ENCODE peak calls at places on chromosomes 13 and 19, in four cellular contexts. I is mesendoderm, T is IMR-90, Q is H1. R is an unnamed sample.

GRCh38 chr13:44317752-44318550 is 55.7 kb upstream of the SERP2 start:
- DNase-seq in I (no peak), T (peak; percentile 72), Q (no peak), R (no peak)

GRCh38 chr13:87042946-87043345 is 628.2 kb upstream of the SLITRK5 start:
- DNase-seq in I (no peak), T (peak; percentile 51), Q (no peak), R (no peak)

GRCh38 chr19:54533476-54533875 is 30.8 kb downstream of the LAIR2 start:
- DNase-seq in I (no peak), T (no peak), Q (no peak), R (no peak)

GRCh38 chr13:30441304-30441703 is 19.0 kb downstream of the UBE2L5 start:
- DNase-seq in I (no peak), T (peak; percentile 19), Q (no peak), R (no peak)

GRCh38 chr19:3738477-3739220 is 22.8 kb downstream of the APBA3 start:
- DNase-seq in I (no peak), T (no peak), Q (no peak), R (no peak)

GRCh38 chr19:55339225-55340143 is at the start of gene KMT5C:
- DNase-seq in I (peak; percentile 100), T (peak; percentile 100), Q (peak; percentile 100), R (peak; percentile 100)

GRCh38 chr13:97142452-97142851 is 79.7 kb upstream of the MBNL2 start:
- DNase-seq in I (peak; percentile 77), T (no peak), Q (no peak), R (peak; percentile 52)

GRCh38 chr13:31476266-31476665 is 263.1 kb upstream of the RXFP2 start:
- DNase-seq in I (peak; percentile 37), T (peak; percentile 85), Q (no peak), R (no peak)

GRCh38 chr13:98771838-98772611 is 19.6 kb upstream of the SLC15A1 start:
- DNase-seq in I (no peak), T (no peak), Q (no peak), R (no peak)

GRCh38 chr19:32743447-32743846 is 23.9 kb downstream of the TDRD12 start:
- DNase-seq in I (no peak), T (no peak), Q (no peak), R (no peak)

GRCh38 chr19:12623361-12624031 is 12.8 kb downstream of the ZNF791 start:
- DNase-seq in I (no peak), T (peak; percentile 47), Q (no peak), R (no peak)

GRCh38 chr13:24392972-24393371 is 83.6 kb downstream of the C1QTNF9 start:
- DNase-seq in I (no peak), T (no peak), Q (no peak), R (no peak)

GRCh38 chr13:90416519-90416918 is 931.0 kb upstream of the MIR17HG start:
- DNase-seq in I (peak; percentile 92), T (peak; percentile 43), Q (no peak), R (no peak)

GRCh38 chr13:113997845-113998751 is 24.2 kb upstream of the C13orf46 start:
- DNase-seq in I (no peak), T (peak; percentile 79), Q (no peak), R (no peak)

GRCh38 chr19:32168606-32169005 is 176.8 kb upstream of the ZNF507 start:
- DNase-seq in I (no peak), T (no peak), Q (no peak), R (no peak)

GRCh38 chr13:100221166-100221565 is 132.3 kb downstream of the PCCA start:
- DNase-seq in I (no peak), T (no peak), Q (no peak), R (no peak)

GRCh38 chr13:105737688-105738087 is 797.8 kb downstream of the EFNB2 start:
- DNase-seq in I (no peak), T (no peak), Q (no peak), R (no peak)

GRCh38 chr13:72025836-72026235 is 158.8 kb upstream of the DACH1 start:
- DNase-seq in I (no peak), T (no peak), Q (no peak), R (no peak)
- H4K5ac ChIP-seq in I (no peak overlapping the region), T (no peak overlapping the region), Q (no peak overlapping the region), R (no peak overlapping the region)

GRCh38 chr13:84821261-84821660 is 939.0 kb upstream of the SLITRK1 start:
- DNase-seq in I (peak; percentile 13), T (no peak), Q (no peak), R (no peak)
- H4K5ac ChIP-seq in I (no peak overlapping the region), T (no peak overlapping the region), Q (no peak overlapping the region), R (no peak overlapping the region)

GRCh38 chr13:39202746-39203145 is 164.5 kb downstream of the NHLRC3 start:
- DNase-seq in I (no peak), T (no peak), Q (no peak), R (no peak)
- H4K5ac ChIP-seq in I (no peak overlapping the region), T (no peak overlapping the region), Q (no peak overlapping the region), R (no peak overlapping the region)

GRCh38 chr19:9796113-9796773 is 22.6 kb downstream of the FBXL12 start:
- DNase-seq in I (peak; percentile 98), T (peak; percentile 91), Q (peak; percentile 68), R (peak; percentile 92)

GRCh38 chr19:9789066-9789465 is 20.5 kb upstream of the ZNF846 start:
- DNase-seq in I (peak; percentile 41), T (no peak), Q (no peak), R (peak; percentile 43)

GRCh38 chr19:9791552-9792181 is 23.1 kb upstream of the ZNF846 start:
- DNase-seq in I (peak; percentile 98), T (peak; percentile 93), Q (peak; percentile 93), R (peak; percentile 99)

GRCh38 chr19:9793051-9793591 is 24.6 kb upstream of the ZNF846 start:
- DNase-seq in I (peak; percentile 72), T (peak; percentile 32), Q (no peak), R (no peak)

GRCh38 chr19:9792191-9793050 is 23.9 kb upstream of the ZNF846 start:
- DNase-seq in I (peak; percentile 98), T (peak; percentile 91), Q (peak; percentile 96), R (peak; percentile 98)
- H4K5ac ChIP-seq in I (no peak overlapping the region), T (peak overlapping the region; percentile 65), Q (peak overlapping the region; percentile 83), R (no peak overlapping the region)

GRCh38 chr19:35555301-35556005 is 8.0 kb downstream of the ATP4A start:
- DNase-seq in I (peak; percentile 75), T (peak; percentile 35), Q (no peak), R (peak; percentile 74)

GRCh38 chr19:35551091-35551810 is 5.8 kb downstream of the TMEM147 start:
- DNase-seq in I (no peak), T (no peak), Q (no peak), R (no peak)

GRCh38 chr19:35553385-35554000 is 8.1 kb downstream of the TMEM147 start:
- DNase-seq in I (no peak), T (no peak), Q (no peak), R (no peak)

GRCh38 chr19:35554076-35554475 is 8.7 kb downstream of the TMEM147 start:
- DNase-seq in I (no peak), T (no peak), Q (no peak), R (no peak)

DNA sequence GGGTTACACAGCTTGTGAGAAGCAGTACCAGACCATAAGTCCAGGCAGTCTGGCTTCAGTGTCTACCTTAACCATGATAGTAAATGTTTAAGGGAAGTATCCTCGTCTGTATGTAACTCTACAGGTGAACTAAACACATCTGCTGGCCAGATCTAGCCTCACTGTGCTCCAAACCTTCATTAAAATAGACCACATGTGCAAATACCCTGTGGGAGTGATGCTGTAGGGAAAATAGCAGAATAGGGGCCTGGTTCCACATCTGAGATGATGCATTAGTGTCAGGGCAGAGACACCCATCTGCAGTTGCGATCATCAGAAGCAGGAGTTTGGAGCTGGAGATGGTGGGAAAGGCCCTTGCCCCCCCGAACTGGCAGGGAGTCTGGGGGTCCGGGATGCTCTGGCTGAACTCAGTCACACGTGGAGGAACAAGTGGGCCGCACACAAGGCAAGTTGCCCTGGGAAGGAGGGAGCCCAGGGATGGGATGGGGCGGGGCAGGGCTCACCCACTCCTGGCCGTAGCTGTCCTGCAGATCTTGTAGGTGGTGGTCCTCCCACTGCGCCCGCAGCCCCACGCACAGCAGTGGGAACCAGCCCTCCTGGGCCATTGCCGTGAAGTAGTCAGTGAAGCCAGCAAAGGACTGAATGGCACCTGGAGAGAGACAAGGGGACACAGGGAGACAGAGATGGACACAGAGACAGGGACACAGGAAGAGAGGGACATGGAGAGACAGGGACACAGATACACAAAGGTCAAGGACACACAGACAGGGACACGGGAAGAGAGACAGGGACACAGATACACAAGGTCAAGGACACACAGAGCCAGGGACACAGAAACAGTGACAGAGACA is 7.3 kb downstream of the TMEM147 start:
- DNase-seq in I (no peak), T (no peak), Q (no peak), R (no peak)
- H4K5ac ChIP-seq in I (no peak overlapping the region), T (no peak overlapping the region), Q (no peak overlapping the region), R (peak overlapping the region; percentile 39)

GRCh38 chr19:19306191-19306590 is 14.1 kb downstream of the SUGP1 start:
- DNase-seq in I (no peak), T (no peak), Q (no peak), R (no peak)

GRCh38 chr19:19305696-19306095 is 14.6 kb downstream of the SUGP1 start:
- DNase-seq in I (no peak), T (no peak), Q (no peak), R (no peak)

GRCh38 chr19:19305066-19305465 is 15.2 kb downstream of the SUGP1 start:
- DNase-seq in I (no peak), T (no peak), Q (no peak), R (no peak)

GRCh38 chr19:19304186-19304975 is 15.9 kb downstream of the SUGP1 start:
- DNase-seq in I (no peak), T (no peak), Q (no peak), R (no peak)

GRCh38 chr19:19303411-19303810 is 16.9 kb downstream of the SUGP1 start:
- DNase-seq in I (no peak), T (no peak), Q (no peak), R (no peak)
- H4K5ac ChIP-seq in I (no peak overlapping the region), T (no peak overlapping the region), Q (no peak overlapping the region), R (no peak overlapping the region)

R was measured in H9.